ENCODE peak calls at places on chromosomes 2 and 18, in five cellular contexts. C, R, D, M and H are unnamed samples.

GRCh38 chr18:9965711-9966624 is 52.2 kb downstream of the VAPA start:
- DNase-seq in D (no peak), C (no peak), M (no peak), R (no peak), H (no peak)

GRCh38 chr2:55309441-55309840 is 40.4 kb upstream of the MTIF2 start:
- DNase-seq in M (no peak), D (no peak), R (no peak), C (no peak), H (no peak)

GRCh38 chr18:13026583-13027270 is 35.6 kb downstream of the CEP192 start:
- DNase-seq in R (no peak), M (no peak), C (no peak), D (no peak), H (no peak)

GRCh38 chr2:43178602-43179542 is 47.5 kb downstream of the ZFP36L2 start:
- DNase-seq in M (peak), R (no peak), C (peak), D (peak), H (peak)

GRCh38 chr2:3675687-3676086 is 17.7 kb downstream of the ALLC start:
- DNase-seq in D (no peak), R (no peak), C (no peak), M (no peak), H (no peak)

GRCh38 chr2:158600155-158600802 is 143.5 kb downstream of the PKP4 start:
- DNase-seq in C (no peak), M (no peak), D (peak), R (no peak), H (peak)

GRCh38 chr2:220936641-220937197 is 635.4 kb downstream of the EPHA4 start:
- DNase-seq in D (no peak), R (no peak), C (no peak), M (no peak), H (no peak)

GRCh38 chr2:76958749-76959148 is 563.4 kb downstream of the LRRTM4 start:
- DNase-seq in C (no peak), D (no peak), M (no peak), R (no peak), H (no peak)

GRCh38 chr2:86199834-86200177 is 549 bp downstream of the MRPL35 start:
- DNase-seq in R (no peak), D (no peak), C (no peak), M (no peak), H (no peak)

GRCh38 chr18:47680488-47680887 is 250.0 kb downstream of the SMAD2 start:
- DNase-seq in C (no peak), R (peak), M (no peak), D (no peak), H (no peak)

GRCh38 chr2:237550057-237550415 is 16.3 kb upstream of the PRLH start:
- DNase-seq in C (no peak), D (no peak), M (no peak), R (no peak), H (no peak)

GRCh38 chr2:67394734-67395133 is 2.4 kb upstream of the ETAA1 start:
- DNase-seq in M (no peak), R (no peak), C (no peak), D (no peak), H (no peak)

GRCh38 chr2:143778981-143779380 is 649.8 kb downstream of the ARHGAP15 start:
- DNase-seq in R (no peak), M (no peak), C (no peak), D (no peak), H (no peak)

GRCh38 chr2:24304098-24304497 is 56.2 kb downstream of the ITSN2 start:
- DNase-seq in R (no peak), C (peak), D (peak), M (no peak), H (peak)

GRCh38 chr2:6975988-6976387 is 58.8 kb downstream of the RNF144A start:
- DNase-seq in R (no peak), M (no peak), D (no peak), C (no peak), H (no peak)

GRCh38 chr18:11859903-11860407 is 8.7 kb downstream of the CHMP1B start:
- DNase-seq in C (no peak), D (peak), M (no peak), R (no peak), H (no peak)

GRCh38 chr2:205474746-205475145 is 207.6 kb upstream of the NRP2 start:
- DNase-seq in M (no peak), D (no peak), C (no peak), R (no peak), H (no peak)

GRCh38 chr2:27915874-27916273 is 25.3 kb downstream of the BABAM2 start:
- DNase-seq in R (no peak), D (no peak), C (no peak), M (no peak), H (no peak)

GRCh38 chr2:120218181-120218580 is 5.0 kb downstream of the TMEM185B start:
- DNase-seq in D (no peak), C (no peak), M (no peak), R (no peak), H (no peak)

GRCh38 chr18:43883886-43884285 is 606.6 kb upstream of the SYT4 start:
- DNase-seq in R (no peak), D (no peak), C (no peak), M (no peak), H (no peak)

GRCh38 chr2:101771226-101771906 is 73.9 kb downstream of the MAP4K4 start:
- DNase-seq in R (no peak), D (no peak), M (no peak), C (no peak), H (no peak)

GRCh38 chr2:96537734-96538486 is 1.4 kb downstream of the ARID5A start:
- DNase-seq in C (no peak), M (no peak), R (no peak), D (no peak), H (peak)

GRCh38 chr18:51194604-51195003 is 2.9 kb downstream of the MEX3C start:
- DNase-seq in R (no peak), M (no peak), C (no peak), D (no peak), H (no peak)

GRCh38 chr18:54742654-54743053 is 85.6 kb upstream of the RAB27B start:
- DNase-seq in R (no peak), C (peak), M (no peak), D (peak), H (no peak)

GRCh38 chr2:27489118-27489497 is 435 bp downstream of the IFT172 start:
- DNase-seq in R (no peak), M (no peak), D (no peak), C (no peak), H (no peak)

DNA sequence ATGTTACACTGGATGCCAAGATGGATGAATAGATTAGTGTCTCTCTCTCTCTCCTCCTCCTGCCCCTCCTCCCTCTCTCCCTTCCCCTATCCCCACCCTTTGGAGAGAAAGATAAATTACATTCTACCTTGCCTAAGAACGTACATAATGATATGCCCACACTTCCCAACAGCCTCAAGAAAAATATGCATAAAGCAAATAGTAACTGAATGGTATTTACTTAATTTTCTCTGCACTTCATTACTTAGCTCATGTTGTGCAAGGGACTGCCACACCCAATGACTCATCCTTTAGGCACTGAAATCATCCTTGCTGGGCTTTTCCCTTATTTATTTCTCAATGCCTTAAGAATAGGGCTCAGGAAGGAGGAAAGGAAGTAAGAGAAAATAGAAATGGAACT is 137.3 kb upstream of the PID1 start:
- DNase-seq in C (peak), M (no peak), R (no peak), D (peak), H (no peak)
- TF ChIP-seq EP300 in C (no peak), M (no peak), R (no peak), D (no peak), H (peak)

DNA sequence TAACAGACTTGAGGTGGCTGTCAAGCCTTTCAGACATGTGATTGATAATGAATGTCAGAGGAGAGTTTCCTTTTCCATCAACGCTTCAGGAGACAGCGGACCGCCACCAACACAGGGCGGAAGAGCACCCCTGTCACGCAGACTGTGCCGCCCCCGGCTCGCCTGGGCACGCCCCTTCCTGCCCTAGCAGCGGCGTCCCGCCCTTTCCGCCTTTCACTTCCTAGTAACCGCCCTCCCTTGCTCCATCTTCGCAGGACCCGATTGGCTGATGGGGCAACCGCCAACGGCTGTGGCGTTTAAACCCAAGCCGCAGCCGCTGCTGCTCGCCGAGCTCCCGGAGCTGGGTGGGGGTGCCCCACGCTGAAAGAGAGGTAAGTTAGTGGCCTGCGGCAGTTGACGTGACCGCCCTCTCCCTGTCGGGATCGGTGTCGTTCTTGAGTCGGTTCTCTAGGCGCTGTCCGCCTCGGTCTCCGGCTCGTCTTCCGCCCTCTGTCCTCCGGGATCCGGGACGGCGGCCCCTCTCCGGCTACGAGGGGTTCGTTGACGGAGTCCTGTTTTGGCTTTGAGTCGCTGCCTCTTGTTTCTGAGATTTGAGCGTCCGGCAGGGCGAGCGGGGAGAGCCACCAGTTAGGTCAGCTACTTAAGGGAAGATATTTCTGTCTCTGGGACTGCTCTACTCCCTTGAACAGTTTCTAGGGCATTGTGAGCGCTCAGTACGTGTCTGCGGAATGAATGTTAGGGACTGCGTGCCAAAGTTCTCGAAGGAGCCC is at the start of gene SGO2:
- DNase-seq in M (peak), R (peak), C (peak), D (peak), H (peak)
- TF ChIP-seq EP300 in M (peak), R (no peak), C (no peak), D (no peak), H (no peak)

GRCh38 chr2:206804326-206804725 is 38.9 kb downstream of the FASTKD2 start:
- DNase-seq in R (no peak), D (no peak), M (no peak), C (no peak), H (no peak)
- TF ChIP-seq EP300 in R (no peak), D (no peak), M (no peak), C (no peak), H (no peak)

GRCh38 chr18:1014496-1014895 is 109.8 kb downstream of the ADCYAP1 start:
- DNase-seq in M (no peak), C (no peak), D (no peak), R (no peak), H (no peak)

GRCh38 chr18:1015777-1016176 is 111.1 kb downstream of the ADCYAP1 start:
- DNase-seq in R (no peak), M (no peak), D (no peak), C (no peak), H (no peak)

GRCh38 chr18:1013951-1014350 is 109.3 kb downstream of the ADCYAP1 start:
- DNase-seq in C (no peak), R (no peak), D (no peak), M (no peak), H (no peak)

GRCh38 chr18:1017227-1017626 is 112.6 kb downstream of the ADCYAP1 start:
- DNase-seq in D (no peak), C (no peak), R (no peak), M (no peak), H (no peak)

DNA sequence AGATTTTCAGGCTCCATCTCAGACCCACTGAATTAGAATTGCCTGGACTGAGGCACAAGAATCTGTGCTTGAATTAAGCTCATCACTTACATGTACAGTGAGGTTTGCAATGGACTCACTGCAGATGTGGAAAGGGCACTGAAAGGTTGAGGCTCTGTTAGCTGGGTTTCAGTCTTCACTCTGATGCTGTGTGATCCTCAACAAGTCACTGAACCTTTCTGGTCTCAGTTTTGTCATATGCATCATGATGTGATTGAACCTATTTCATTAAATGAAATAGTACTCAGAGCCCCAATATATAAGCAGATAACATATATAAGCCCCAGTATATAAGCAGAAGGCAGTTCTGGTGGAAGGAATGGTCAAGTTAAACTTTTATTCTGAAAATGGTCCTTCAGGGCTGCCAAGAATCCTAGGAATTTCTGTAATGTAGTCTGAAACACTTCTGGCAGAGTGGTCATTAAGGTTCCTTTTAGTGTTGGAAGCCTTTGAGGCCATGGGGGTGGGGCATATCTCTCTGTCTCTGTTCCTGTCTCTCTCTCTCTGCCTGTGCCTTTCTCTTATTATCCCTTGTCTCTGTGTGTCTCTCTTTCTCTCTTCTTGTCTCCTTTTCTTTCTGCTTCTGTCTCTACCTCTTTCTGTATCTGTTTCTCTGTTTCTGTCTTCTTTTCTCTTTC is 110.4 kb downstream of the ADCYAP1 start:
- DNase-seq in C (no peak), D (no peak), M (no peak), R (no peak), H (peak)
- TF ChIP-seq EP300 in C (no peak), D (no peak), M (no peak), R (no peak), H (no peak)

GRCh38 chr18:44900627-44901026 is 219.9 kb downstream of the SETBP1 start:
- DNase-seq in M (no peak), R (no peak), D (no peak), C (no peak), H (no peak)

GRCh38 chr18:44909191-44909719 is 228.6 kb downstream of the SETBP1 start:
- DNase-seq in D (peak), M (no peak), C (no peak), R (peak), H (no peak)

GRCh38 chr18:44903327-44903726 is 222.6 kb downstream of the SETBP1 start:
- DNase-seq in C (no peak), D (no peak), R (no peak), M (no peak), H (no peak)

GRCh38 chr18:44901283-44901682 is 220.6 kb downstream of the SETBP1 start:
- DNase-seq in D (no peak), R (no peak), M (no peak), C (no peak), H (no peak)

DNA sequence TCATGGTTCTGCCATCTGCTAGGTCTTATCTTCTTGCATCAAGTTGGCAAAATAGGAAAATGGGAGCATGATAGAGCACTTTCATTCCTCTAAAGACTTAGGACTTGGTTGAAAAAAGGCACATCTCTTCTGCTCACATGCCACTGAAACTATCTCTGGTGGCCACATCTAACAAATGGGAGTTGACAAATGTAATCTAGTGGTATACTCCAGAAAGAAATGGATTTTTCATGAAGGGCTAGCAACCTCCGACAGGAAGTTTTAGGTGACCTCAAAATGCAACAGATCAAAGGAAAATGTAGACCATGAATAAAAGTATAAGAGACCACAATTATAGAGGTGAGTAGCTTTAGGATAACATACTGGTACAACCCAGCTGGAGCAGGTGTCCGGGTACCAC is 224.1 kb downstream of the SETBP1 start:
- DNase-seq in C (no peak), R (no peak), M (no peak), D (no peak), H (no peak)
- TF ChIP-seq EP300 in C (no peak), R (no peak), M (no peak), D (no peak), H (no peak)

GRCh38 chr18:60372598-60372997 is at the start of gene MC4R:
- DNase-seq in M (no peak), R (no peak), C (no peak), D (peak), H (peak)
- TF ChIP-seq EP300 in M (no peak), R (no peak), C (no peak), D (no peak), H (no peak)

DNA sequence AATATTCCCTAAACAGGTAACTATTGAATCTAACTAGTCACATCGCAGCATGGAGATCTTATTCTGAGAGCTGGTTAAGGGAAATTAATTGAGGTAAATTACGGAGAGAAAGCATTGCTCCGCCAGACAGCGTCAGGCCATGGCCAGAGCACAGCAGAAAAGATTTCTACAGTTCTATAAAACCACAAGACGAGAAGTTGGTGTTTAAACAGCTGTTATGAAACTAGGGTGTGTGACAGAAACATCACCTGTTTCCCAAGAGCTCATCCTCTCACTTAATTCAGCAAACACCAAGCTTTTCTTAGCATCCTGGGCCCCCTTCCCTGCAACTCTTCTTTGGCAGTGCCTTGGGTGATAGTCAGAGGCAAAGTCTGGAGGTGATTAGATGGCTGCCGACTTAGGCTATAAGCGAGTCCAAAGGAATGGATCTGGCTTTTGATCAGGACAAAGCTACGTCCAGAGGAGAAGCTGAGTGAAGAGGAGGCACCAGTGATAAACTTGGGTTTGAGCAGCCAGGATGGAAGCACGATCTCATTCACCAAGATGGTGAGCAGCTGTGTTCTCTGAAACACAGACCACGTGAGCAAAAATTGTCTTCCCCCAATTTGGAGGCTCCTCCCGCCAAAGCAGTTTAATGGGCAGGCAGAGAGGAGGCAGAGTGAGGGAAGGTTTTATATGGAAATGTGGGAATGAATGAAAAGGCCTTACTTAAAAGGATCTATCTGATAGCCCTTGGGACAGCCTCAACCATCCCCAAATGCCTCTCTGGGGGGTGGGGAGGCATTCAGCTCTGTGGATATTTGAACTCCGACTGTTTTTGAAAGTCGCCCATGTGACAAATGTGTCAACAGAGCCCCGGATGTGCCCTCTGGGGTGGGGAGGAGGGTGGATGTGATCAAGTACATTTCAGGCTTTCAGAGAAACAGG is 57.8 kb downstream of the PKDCC start:
- DNase-seq in D (peak), C (no peak), R (peak), M (no peak), H (no peak)
- TF ChIP-seq EP300 in D (no peak), C (no peak), R (peak), M (no peak), H (peak)